ENCODE peak calls at places on chromosome 1, in ten cellular contexts. F is choroid plexus epithelial cell, Q is nephron progenitor cell, D is progenitor cell of endocrine pancreas, X is mesothelial cell of epicardium, G is DND-41, M is ovary, J is B cell, Z is colonic mucosa, V is cardiac fibroblast. A is an unnamed sample.

GRCh38 chr1:17192394-17193221 is 12.3 kb upstream of the PADI1 start:
- DNase-seq in X (no peak), M (no peak), D (no peak), Z (no peak), J (no peak), G (no peak), V (peak; percentile 41), F (peak; percentile 19), Q (no peak), A (no peak)

GRCh38 chr1:226608699-226609505 is 60.3 kb downstream of the STUM start:
- DNase-seq in V (peak; percentile 69), F (peak; percentile 82), J (peak; percentile 81), Z (peak; percentile 59), D (peak; percentile 67), X (peak; percentile 82), G (peak; percentile 69), Q (peak; percentile 86), M (no peak), A (peak; percentile 79)

GRCh38 chr1:226203237-226203636 is 16.7 kb upstream of the ACBD3 start:
- DNase-seq in F (no peak), J (no peak), M (no peak), D (no peak), X (no peak), Z (no peak), G (no peak), V (no peak), Q (no peak), A (no peak)

GRCh38 chr1:8625480-8625879 is 192.0 kb downstream of the RERE start:
- DNase-seq in G (no peak), Z (no peak), X (no peak), Q (no peak), M (no peak), V (peak; percentile 5), F (no peak), D (no peak), J (no peak), A (no peak)

GRCh38 chr1:31666290-31666963 is 21.8 kb upstream of the PEF1 start:
- DNase-seq in M (no peak), D (no peak), J (no peak), Z (peak; percentile 88), X (no peak), F (peak; percentile 41), Q (no peak), V (peak; percentile 42), G (no peak), A (no peak)

GRCh38 chr1:227131193-227131592 is 187.1 kb downstream of the CDC42BPA start:
- DNase-seq in Q (no peak), Z (no peak), X (no peak), J (no peak), F (peak; percentile 77), M (no peak), G (no peak), V (peak; percentile 74), D (no peak), A (no peak)

GRCh38 chr1:160097196-160097910 is 1.1 kb downstream of the IGSF8 start:
- DNase-seq in Z (no peak), J (no peak), Q (no peak), F (no peak), V (no peak), X (no peak), M (no peak), G (peak; percentile 27), D (no peak), A (peak; percentile 81)

GRCh38 chr1:189859385-189859977 is 618.2 kb downstream of the BRINP3 start:
- DNase-seq in D (no peak), Z (peak; percentile 21), F (peak; percentile 30), G (peak; percentile 29), X (no peak), Q (peak; percentile 9), J (no peak), M (no peak), V (peak; percentile 3), A (peak; percentile 42)

GRCh38 chr1:197775282-197776262 is at the start of gene DENND1B:
- DNase-seq in V (peak; percentile 60), F (peak; percentile 90), Q (peak; percentile 82), Z (peak; percentile 87), G (peak; percentile 92), X (peak; percentile 77), M (peak; percentile 60), J (peak; percentile 81), D (peak; percentile 82), A (peak; percentile 90)

GRCh38 chr1:236948381-236948780 is 55.9 kb downstream of the MT1HL1 start:
- DNase-seq in Z (no peak), V (no peak), M (no peak), D (no peak), G (no peak), J (no peak), X (no peak), Q (no peak), F (no peak), A (no peak)

DNA sequence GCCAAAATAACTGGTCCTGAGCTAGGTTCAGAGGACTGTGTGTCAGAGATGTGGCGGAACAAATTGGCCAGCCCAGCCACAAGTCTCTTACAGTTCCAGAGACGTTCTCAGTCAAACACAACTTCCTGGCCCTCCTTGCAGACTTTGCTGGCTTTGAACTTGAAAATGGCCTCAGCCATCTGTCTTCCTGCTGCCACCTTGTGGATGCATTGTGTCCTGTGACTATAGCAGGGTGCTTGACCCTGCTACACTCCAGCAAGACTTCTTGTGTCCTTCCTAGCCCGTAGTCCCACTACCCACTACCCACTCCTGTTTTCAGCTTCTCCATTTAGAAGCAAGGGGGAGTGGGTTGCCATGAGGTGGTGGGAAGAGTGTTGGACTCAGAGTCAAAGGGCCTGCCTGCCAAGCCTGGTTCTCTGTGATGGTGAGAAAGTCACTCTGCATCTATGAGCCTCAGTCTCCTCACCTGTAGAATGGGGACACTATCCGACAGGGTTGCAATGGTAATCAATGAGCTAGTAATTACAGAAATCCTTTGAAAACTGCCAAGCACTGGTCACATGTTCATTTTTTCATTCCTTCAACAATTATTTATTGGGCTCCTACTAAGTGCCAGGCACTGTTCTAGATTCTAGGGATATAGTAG is 109.9 kb downstream of the IGSF21 start:
- DNase-seq in D (no peak), G (peak; percentile 29), V (peak; percentile 5), M (no peak), X (no peak), F (peak; percentile 23), J (no peak), Z (peak; percentile 63), Q (peak; percentile 27), A (peak; percentile 26)
- TF ChIP-seq CTCF in D (peak; percentile 57), G (peak; percentile 56), V (peak; percentile 19), M (no peak), X (no peak), F (peak; percentile 18), J (no peak), Z (peak; percentile 33), Q (peak; percentile 37), A (no peak)

DNA sequence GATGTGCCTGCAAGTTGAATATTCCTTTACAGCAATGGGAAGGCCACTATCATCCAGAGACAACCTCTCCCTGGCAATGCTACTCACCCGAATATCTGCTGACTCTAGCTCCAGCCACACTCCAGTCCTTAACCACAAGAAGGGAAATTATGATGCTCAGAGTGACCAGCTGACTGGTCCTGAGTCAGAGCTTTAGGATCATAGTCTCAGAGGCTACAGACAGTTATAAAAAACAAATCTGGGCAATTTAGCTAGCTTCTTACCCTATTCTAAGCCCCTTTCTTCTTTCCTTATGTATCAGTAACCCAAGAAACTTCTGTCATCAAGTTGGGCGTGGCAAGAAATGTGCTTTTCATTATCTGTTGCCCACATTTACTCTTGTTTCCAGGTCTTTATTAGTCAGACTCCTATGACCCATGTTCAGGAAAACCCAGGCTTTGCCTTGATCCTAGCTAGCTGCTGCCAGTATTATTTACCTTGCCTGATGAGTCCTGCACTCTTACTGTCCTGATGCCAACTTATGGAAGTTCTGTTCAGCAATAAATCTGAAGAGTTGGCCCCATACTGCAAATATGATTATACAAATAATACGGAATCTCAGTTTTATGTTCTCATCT is 207.0 kb downstream of the TTLL7 start:
- DNase-seq in V (peak; percentile 15), F (peak; percentile 4), X (no peak), Z (no peak), G (no peak), D (no peak), M (no peak), Q (no peak), J (no peak), A (no peak)
- TF ChIP-seq CTCF in V (no peak), F (no peak), X (no peak), Z (no peak), G (no peak), D (no peak), M (no peak), Q (no peak), J (no peak), A (no peak)

DNA sequence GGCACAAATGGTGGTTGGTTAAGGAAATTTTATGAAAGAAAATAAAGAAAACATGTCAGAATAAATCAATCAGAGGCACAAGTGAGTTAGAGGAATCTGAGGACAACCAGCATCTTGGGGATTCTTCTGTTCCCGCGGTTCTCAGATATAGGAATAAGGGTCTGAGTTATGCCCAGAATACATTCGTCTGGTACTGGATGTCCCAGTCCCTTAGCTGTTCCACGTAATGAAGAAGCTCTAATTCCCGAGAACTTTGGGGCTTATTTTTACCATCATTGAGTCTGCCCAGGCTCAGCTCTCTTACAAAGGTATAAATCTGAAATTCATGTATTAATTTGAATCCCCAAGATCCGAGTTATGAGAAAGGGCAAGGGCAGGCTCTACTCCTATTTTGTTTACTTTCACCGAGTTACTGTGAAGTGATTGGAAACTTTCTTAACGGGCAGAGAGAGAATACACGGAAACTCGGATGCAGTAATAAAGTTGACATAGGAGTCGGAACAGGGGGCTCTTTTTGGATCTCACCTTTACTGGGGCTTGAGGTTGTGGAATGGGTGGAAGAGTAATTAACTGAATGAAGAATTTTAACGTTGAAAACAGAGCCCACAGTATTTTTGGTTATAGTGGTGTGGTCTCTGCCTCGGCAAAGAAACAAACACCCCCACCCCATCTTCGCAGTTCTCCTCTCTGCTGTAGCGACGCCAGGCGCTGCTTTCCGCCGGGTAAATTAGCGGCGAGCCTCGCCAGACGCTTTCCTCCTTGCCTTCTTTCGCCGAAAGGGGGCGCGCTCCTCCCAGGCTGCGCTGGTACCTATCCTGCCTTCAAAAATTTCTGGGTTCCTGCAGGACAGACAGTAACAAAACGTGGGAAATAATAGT is 7.1 kb downstream of the PRRX1 start:
- DNase-seq in V (peak; percentile 70), D (peak; percentile 49), J (no peak), M (no peak), Z (peak; percentile 61), G (no peak), F (peak; percentile 42), X (peak; percentile 79), Q (peak; percentile 85), A (peak; percentile 58)
- TF ChIP-seq CTCF in V (peak; percentile 81), D (peak; percentile 91), J (no peak), M (no peak), Z (peak; percentile 51), G (no peak), F (peak; percentile 80), X (peak; percentile 77), Q (peak; percentile 88), A (peak; percentile 54)

DNA sequence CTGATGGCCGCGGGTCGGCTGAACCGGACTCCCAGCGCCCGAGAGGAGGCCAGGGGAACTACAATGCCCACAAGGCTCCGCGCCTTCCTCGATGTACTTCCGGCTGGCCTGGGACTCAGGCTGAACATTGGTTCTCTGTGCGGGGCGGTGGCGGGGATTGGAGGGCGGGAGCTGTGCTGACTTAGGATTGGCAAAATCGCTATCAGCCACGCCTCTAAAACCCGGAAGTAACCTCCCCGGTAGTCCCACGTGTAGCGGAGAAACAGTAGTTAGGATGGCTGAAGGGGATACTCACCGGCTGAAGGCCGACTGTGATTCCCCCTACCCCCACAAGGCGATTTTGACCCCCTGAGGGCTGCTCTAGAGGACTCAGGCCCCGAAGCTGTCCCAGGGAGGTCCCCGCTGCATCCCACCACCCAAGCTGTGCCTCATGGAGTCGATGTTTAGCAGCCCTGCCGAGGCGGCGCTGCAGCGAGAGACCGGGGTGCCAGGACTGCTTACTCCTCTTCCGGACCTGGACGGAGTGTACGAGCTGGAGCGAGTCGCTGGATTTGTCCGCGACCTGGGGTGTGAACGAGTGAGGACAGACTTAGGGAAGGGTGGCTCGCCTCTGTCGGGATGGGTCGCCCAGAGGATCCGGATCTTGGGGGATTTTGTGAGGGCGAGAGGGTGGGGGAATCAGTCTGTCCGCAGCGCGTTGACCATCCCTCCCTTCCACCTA is at the start of gene DPH2:
- DNase-seq in J (peak; percentile 98), G (peak; percentile 98), Q (peak; percentile 95), D (peak; percentile 91), X (peak; percentile 87), Z (peak; percentile 97), V (peak; percentile 97), F (peak; percentile 99), M (peak; percentile 96), A (peak; percentile 99)
- TF ChIP-seq CTCF in J (no peak), G (no peak), Q (no peak), D (peak; percentile 15), X (no peak), Z (no peak), V (peak; percentile 5), F (no peak), M (no peak), A (no peak)